ENCODE peak calls at places on chromosomes 16 and 17, in six cellular contexts. K is GOT3; H is stimulated activated CD4-positive, alpha-beta T cell treated with anti-CD3 and anti-CD28 coated beads, Interleukin-15, amount 100 ng/mL, for 48 hours; M is posterior vena cava; I is gastrocnemius medialis; U is cardiac septum. G is an unnamed sample.

GRCh38 chr16:4936991-4937781 is at the start of gene PPL:
- DNase-seq in I (peak), U (no peak), M (no peak), K (no peak), H (no peak), G (peak)

GRCh38 chr16:67490330-67491096 is 7.2 kb upstream of the AGRP start:
- DNase-seq in U (no peak), M (no peak), K (no peak), H (no peak), I (no peak), G (no peak)

GRCh38 chr17:75773808-75774470 is 8.9 kb upstream of the GALK1 start:
- DNase-seq in H (no peak), K (no peak), I (no peak), M (peak), U (peak), G (peak)

GRCh38 chr16:15427648-15428239 is 6.6 kb upstream of the BMERB1 start:
- DNase-seq in M (peak), U (no peak), K (peak), I (no peak), H (peak), G (peak)

GRCh38 chr17:70123193-70123592 is 46.1 kb upstream of the KCNJ2 start:
- DNase-seq in H (no peak), I (no peak), K (no peak), U (no peak), M (no peak), G (no peak)

GRCh38 chr17:19549746-19550623 is 16.3 kb downstream of the SLC47A1 start:
- DNase-seq in U (peak), H (no peak), I (no peak), K (no peak), M (peak), G (no peak)

GRCh38 chr16:20704281-20704680 is 6.8 kb upstream of the ACSM1 start:
- DNase-seq in U (no peak), M (no peak), K (no peak), H (no peak), I (no peak), G (no peak)

GRCh38 chr17:38797828-38798227 is 1.5 kb downstream of the PIP4K2B start:
- DNase-seq in I (no peak), H (no peak), K (no peak), U (no peak), M (no peak), G (no peak)

GRCh38 chr17:64216385-64217248 is 46.4 kb downstream of the TEX2 start:
- DNase-seq in M (no peak), U (no peak), H (no peak), I (no peak), K (no peak), G (no peak)

GRCh38 chr16:55842369-55843104 is 9.6 kb upstream of the CES1 start:
- DNase-seq in U (no peak), I (no peak), K (no peak), M (no peak), H (no peak), G (no peak)

GRCh38 chr17:50916708-50917417 is 50.7 kb upstream of the TOB1 start:
- DNase-seq in K (no peak), H (no peak), M (no peak), I (no peak), U (no peak), G (no peak)

GRCh38 chr17:71938340-71939010 is 182.3 kb upstream of the SOX9 start:
- DNase-seq in U (no peak), I (no peak), H (no peak), M (no peak), K (no peak), G (no peak)

GRCh38 chr17:31286587-31286986 is 10.5 kb downstream of the OMG start:
- DNase-seq in K (no peak), I (no peak), M (no peak), H (no peak), U (no peak), G (no peak)

GRCh38 chr16:89565506-89566372 is 5.3 kb downstream of the RPL13 start:
- DNase-seq in M (no peak), K (peak), U (no peak), I (peak), H (peak), G (no peak)

GRCh38 chr16:9578459-9578858 is 487.0 kb downstream of the HAPSTR1 start:
- DNase-seq in H (no peak), I (no peak), K (no peak), U (no peak), M (no peak), G (no peak)

GRCh38 chr17:9470171-9470570 is 105.4 kb downstream of the STX8 start:
- DNase-seq in M (no peak), U (no peak), K (no peak), I (no peak), H (no peak), G (no peak)

GRCh38 chr16:11587643-11588247 is 1.0 kb upstream of the LITAF start:
- DNase-seq in I (no peak), U (no peak), K (no peak), H (no peak), M (peak), G (no peak)

GRCh38 chr17:35159926-35160325 is 12.3 kb downstream of the UNC45B start:
- DNase-seq in I (no peak), H (no peak), U (no peak), M (no peak), K (no peak), G (no peak)

GRCh38 chr16:46612121-46612520 is 9.1 kb downstream of the SHCBP1 start:
- DNase-seq in K (no peak), H (no peak), U (no peak), I (no peak), M (no peak), G (no peak)

GRCh38 chr17:42365136-42365535 is 23.1 kb downstream of the STAT3 start:
- DNase-seq in I (no peak), U (no peak), H (no peak), K (no peak), M (no peak), G (no peak)

GRCh38 chr16:78742501-78743283 is 643.2 kb downstream of the WWOX start:
- DNase-seq in K (no peak), U (no peak), M (no peak), I (no peak), H (peak), G (peak)

GRCh38 chr17:17810374-17811248 is 26.2 kb downstream of the SREBF1 start:
- DNase-seq in M (no peak), I (no peak), K (no peak), H (no peak), U (no peak), G (no peak)

GRCh38 chr17:50212121-50212843 is 10.9 kb upstream of the COL1A1 start:
- DNase-seq in H (no peak), I (no peak), K (no peak), M (peak), U (no peak), G (peak)

GRCh38 chr16:57013268-57013667 is 23.9 kb downstream of the NLRC5 start:
- DNase-seq in M (no peak), H (no peak), I (no peak), K (no peak), U (no peak), G (no peak)

GRCh38 chr16:73011926-73012325 is 36.0 kb downstream of the ZFHX3 start:
- DNase-seq in I (peak), M (no peak), H (no peak), K (no peak), U (no peak), G (peak)

GRCh38 chr17:17701112-17701511 is 19.9 kb downstream of the RAI1 start:
- DNase-seq in M (no peak), K (no peak), I (no peak), U (no peak), H (no peak), G (no peak)

GRCh38 chr16:69566437-69567030 is 768 bp downstream of the NFAT5 start:
- DNase-seq in M (peak), H (no peak), K (no peak), U (peak), I (peak), G (peak)

GRCh38 chr16:69166221-69166833 is 20.6 kb upstream of the SNTB2 start:
- DNase-seq in M (no peak), K (no peak), H (peak), U (no peak), I (no peak), G (no peak)

GRCh38 chr17:8753976-8754440 is 4.3 kb downstream of the SPDYE4 start:
- DNase-seq in H (no peak), M (no peak), I (no peak), U (no peak), K (no peak), G (no peak)